ENCODE peak calls at places on chromosomes 5 and 9, in five cellular contexts. F is right lobe of liver, C is pancreas, S is fibroblast of villous mesenchyme, U is astrocyte of the spinal cord. Y is an unnamed sample.

GRCh38 chr9:72041775-72042194 is 18.6 kb downstream of the C9orf57 start:
- DNase-seq in F (peak; percentile 94), S (peak; percentile 81), U (peak; percentile 72), C (peak; percentile 20), Y (peak; percentile 79)

GRCh38 chr9:116875576-116875975 is 188.5 kb downstream of the TRIM32 start:
- DNase-seq in U (no peak), F (no peak), S (no peak), C (no peak), Y (no peak)

GRCh38 chr5:37695651-37696050 is 144.2 kb downstream of the GDNF start:
- DNase-seq in S (no peak), F (no peak), U (no peak), C (no peak), Y (no peak)

GRCh38 chr9:15735083-15735974 is 182.5 kb downstream of the CCDC171 start:
- DNase-seq in F (no peak), C (no peak), S (peak; percentile 90), U (peak; percentile 93), Y (peak; percentile 93)

GRCh38 chr9:129166962-129167557 is 11.0 kb downstream of the IER5L start:
- DNase-seq in U (peak; percentile 76), S (peak; percentile 83), F (no peak), C (peak; percentile 91), Y (peak; percentile 71)

GRCh38 chr9:133683494-133684460 is 47.6 kb downstream of the DBH start:
- DNase-seq in U (no peak), F (no peak), C (peak; percentile 26), S (peak; percentile 55), Y (peak; percentile 2)

GRCh38 chr9:92534199-92535159 is 1.3 kb downstream of the ECM2 start:
- DNase-seq in F (no peak), U (no peak), C (no peak), S (no peak), Y (no peak)

GRCh38 chr9:76717176-76717575 is 47.1 kb upstream of the PCA3 start:
- DNase-seq in U (no peak), C (no peak), S (no peak), F (no peak), Y (no peak)

DNA sequence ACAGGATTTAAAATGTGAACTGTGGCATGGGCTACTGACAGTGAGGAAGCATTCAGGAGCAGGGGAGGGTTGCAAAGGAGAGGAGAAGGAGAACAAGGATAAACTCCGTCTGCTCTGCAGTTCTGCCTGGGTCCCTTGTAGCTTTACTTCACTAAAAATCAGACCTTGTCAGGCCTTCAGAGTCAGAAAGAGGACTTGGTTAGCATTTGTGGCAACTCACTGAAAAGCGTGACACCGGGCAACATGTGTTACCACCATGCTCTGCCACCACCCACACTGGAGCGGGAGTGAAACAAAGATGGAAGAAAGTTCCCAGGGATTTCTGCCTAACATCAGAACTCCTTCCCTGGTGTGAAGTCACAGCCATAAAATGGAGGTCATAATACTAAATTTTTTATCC is 19.3 kb downstream of the FYB1 start:
- DNase-seq in C (no peak), F (no peak), S (no peak), U (no peak), Y (no peak)
- H3K4me3 ChIP-seq in C (no peak overlapping the region), F (no peak overlapping the region), S (no peak overlapping the region), U (no peak overlapping the region), Y (no peak overlapping the region)

GRCh38 chr5:135178476-135179155 is 144.6 kb upstream of the PITX1 start:
- DNase-seq in C (no peak), S (no peak), F (no peak), U (no peak), Y (no peak)
- TF ChIP-seq CTCF in C (no peak), S (no peak), F (no peak), U (no peak), Y (no peak)

GRCh38 chr9:106918825-106919509 is 56.0 kb downstream of the ZNF462 start:
- DNase-seq in U (no peak), S (no peak), C (no peak), F (no peak), Y (no peak)

GRCh38 chr9:106920091-106920490 is 57.1 kb downstream of the ZNF462 start:
- DNase-seq in S (no peak), C (no peak), U (no peak), F (no peak), Y (no peak)

GRCh38 chr9:106921989-106922388 is 59.0 kb downstream of the ZNF462 start:
- DNase-seq in U (peak; percentile 45), C (no peak), F (no peak), S (peak; percentile 71), Y (peak; percentile 13)

GRCh38 chr9:106921341-106921899 is 58.5 kb downstream of the ZNF462 start:
- DNase-seq in S (peak; percentile 98), U (peak; percentile 80), C (no peak), F (no peak), Y (peak; percentile 20)

GRCh38 chr9:106920701-106921283 is 57.8 kb downstream of the ZNF462 start:
- DNase-seq in U (peak; percentile 40), C (no peak), F (no peak), S (peak; percentile 48), Y (peak; percentile 42)
- H3K4me3 ChIP-seq in U (no peak overlapping the region), C (no peak overlapping the region), F (no peak overlapping the region), S (peak overlapping the region; percentile 23), Y (no peak overlapping the region)

GRCh38 chr9:3527653-3527960 is 1.8 kb upstream of the RFX3 start:
- DNase-seq in U (no peak), C (no peak), F (no peak), S (no peak), Y (no peak)

GRCh38 chr9:3526903-3527652 is 1.3 kb upstream of the RFX3 start:
- DNase-seq in C (no peak), F (no peak), U (no peak), S (peak; percentile 39), Y (peak; percentile 12)

GRCh38 chr9:3525088-3525835 is 539 bp downstream of the RFX3 start:
- DNase-seq in U (no peak), F (no peak), S (peak; percentile 11), C (peak; percentile 39), Y (no peak)

GRCh38 chr9:3526166-3526902 is 533 bp upstream of the RFX3 start:
- DNase-seq in S (peak; percentile 87), C (peak; percentile 87), U (peak; percentile 93), F (peak; percentile 91), Y (peak; percentile 87)

GRCh38 chr9:3525836-3526165 is at the start of gene RFX3:
- DNase-seq in U (peak; percentile 97), C (peak; percentile 91), F (peak; percentile 93), S (peak; percentile 96), Y (peak; percentile 99)
- TF ChIP-seq CTCF in U (no peak), C (no peak), F (no peak), S (no peak), Y (no peak)